ENCODE peak calls at places on chromosomes 13 and 19, in five cellular contexts. One of them, this sample, is unnamed.

GRCh38 chr19:18946918-18947317 is 5.9 kb upstream of the HOMER3 start:
- DNase-seq in activated CD8-positive, alpha-beta memory T cell treated with anti-CD3 and anti-CD28 coated beads for 1 hour: no peak
- DNase-seq in AG09319: no peak
- DNase-seq in NCI-H748 treated with DMSO at 0.1 percent for 48 hours: no peak
- DNase-seq in stimulated activated CD4-positive, alpha-beta T cell treated with anti-CD3 and anti-CD28 coated beads, Interleukin-15, amount 100 ng/mL, for 48 hours: no peak
- DNase-seq in this sample: no peak

GRCh38 chr19:19540707-19541515 is 2.8 kb downstream of the CILP2 start:
- DNase-seq in activated CD8-positive, alpha-beta memory T cell treated with anti-CD3 and anti-CD28 coated beads for 1 hour: peak; percentile 56
- DNase-seq in AG09319: no peak
- DNase-seq in NCI-H748 treated with DMSO at 0.1 percent for 48 hours: no peak
- DNase-seq in stimulated activated CD4-positive, alpha-beta T cell treated with anti-CD3 and anti-CD28 coated beads, Interleukin-15, amount 100 ng/mL, for 48 hours: peak; percentile 85
- DNase-seq in this sample: no peak

GRCh38 chr13:39095500-39095899 is 57.2 kb downstream of the NHLRC3 start:
- DNase-seq in activated CD8-positive, alpha-beta memory T cell treated with anti-CD3 and anti-CD28 coated beads for 1 hour: no peak
- DNase-seq in AG09319: no peak
- DNase-seq in NCI-H748 treated with DMSO at 0.1 percent for 48 hours: no peak
- DNase-seq in stimulated activated CD4-positive, alpha-beta T cell treated with anti-CD3 and anti-CD28 coated beads, Interleukin-15, amount 100 ng/mL, for 48 hours: no peak
- DNase-seq in this sample: no peak

GRCh38 chr19:2149980-2150793 is 1.2 kb downstream of the AP3D1 start:
- DNase-seq in activated CD8-positive, alpha-beta memory T cell treated with anti-CD3 and anti-CD28 coated beads for 1 hour: no peak
- DNase-seq in AG09319: no peak
- DNase-seq in NCI-H748 treated with DMSO at 0.1 percent for 48 hours: no peak
- DNase-seq in stimulated activated CD4-positive, alpha-beta T cell treated with anti-CD3 and anti-CD28 coated beads, Interleukin-15, amount 100 ng/mL, for 48 hours: no peak
- DNase-seq in this sample: no peak

GRCh38 chr19:36213793-36214387 is 575 bp downstream of the ZNF565 start:
- DNase-seq in activated CD8-positive, alpha-beta memory T cell treated with anti-CD3 and anti-CD28 coated beads for 1 hour: no peak
- DNase-seq in AG09319: no peak
- DNase-seq in NCI-H748 treated with DMSO at 0.1 percent for 48 hours: peak; percentile 24
- DNase-seq in stimulated activated CD4-positive, alpha-beta T cell treated with anti-CD3 and anti-CD28 coated beads, Interleukin-15, amount 100 ng/mL, for 48 hours: no peak
- DNase-seq in this sample: no peak

GRCh38 chr19:39156230-39156890 is 30.8 kb downstream of the PAK4 start:
- DNase-seq in activated CD8-positive, alpha-beta memory T cell treated with anti-CD3 and anti-CD28 coated beads for 1 hour: no peak
- DNase-seq in AG09319: no peak
- DNase-seq in NCI-H748 treated with DMSO at 0.1 percent for 48 hours: no peak
- DNase-seq in stimulated activated CD4-positive, alpha-beta T cell treated with anti-CD3 and anti-CD28 coated beads, Interleukin-15, amount 100 ng/mL, for 48 hours: no peak
- DNase-seq in this sample: no peak

GRCh38 chr19:18097217-18097992 is at the start of gene MAST3:
- DNase-seq in activated CD8-positive, alpha-beta memory T cell treated with anti-CD3 and anti-CD28 coated beads for 1 hour: peak; percentile 88
- DNase-seq in AG09319: peak; percentile 43
- DNase-seq in NCI-H748 treated with DMSO at 0.1 percent for 48 hours: peak; percentile 20
- DNase-seq in stimulated activated CD4-positive, alpha-beta T cell treated with anti-CD3 and anti-CD28 coated beads, Interleukin-15, amount 100 ng/mL, for 48 hours: peak; percentile 94
- DNase-seq in this sample: no peak

GRCh38 chr19:18274776-18275356 is 614 bp upstream of the IQCN start:
- DNase-seq in activated CD8-positive, alpha-beta memory T cell treated with anti-CD3 and anti-CD28 coated beads for 1 hour: no peak
- DNase-seq in AG09319: peak; percentile 73
- DNase-seq in NCI-H748 treated with DMSO at 0.1 percent for 48 hours: no peak
- DNase-seq in stimulated activated CD4-positive, alpha-beta T cell treated with anti-CD3 and anti-CD28 coated beads, Interleukin-15, amount 100 ng/mL, for 48 hours: no peak
- DNase-seq in this sample: no peak

GRCh38 chr19:3034845-3035541 is 5.9 kb upstream of the TLE2 start:
- DNase-seq in activated CD8-positive, alpha-beta memory T cell treated with anti-CD3 and anti-CD28 coated beads for 1 hour: no peak
- DNase-seq in AG09319: no peak
- DNase-seq in NCI-H748 treated with DMSO at 0.1 percent for 48 hours: no peak
- DNase-seq in stimulated activated CD4-positive, alpha-beta T cell treated with anti-CD3 and anti-CD28 coated beads, Interleukin-15, amount 100 ng/mL, for 48 hours: peak; percentile 38
- DNase-seq in this sample: no peak

GRCh38 chr13:45833663-45834062 is 17.9 kb downstream of the SIAH3 start:
- DNase-seq in activated CD8-positive, alpha-beta memory T cell treated with anti-CD3 and anti-CD28 coated beads for 1 hour: no peak
- DNase-seq in AG09319: peak; percentile 4
- DNase-seq in NCI-H748 treated with DMSO at 0.1 percent for 48 hours: no peak
- DNase-seq in stimulated activated CD4-positive, alpha-beta T cell treated with anti-CD3 and anti-CD28 coated beads, Interleukin-15, amount 100 ng/mL, for 48 hours: no peak
- DNase-seq in this sample: no peak

GRCh38 chr13:111323950-111324651 is 3.7 kb downstream of the TEX29 start:
- DNase-seq in activated CD8-positive, alpha-beta memory T cell treated with anti-CD3 and anti-CD28 coated beads for 1 hour: no peak
- DNase-seq in AG09319: no peak
- DNase-seq in NCI-H748 treated with DMSO at 0.1 percent for 48 hours: no peak
- DNase-seq in stimulated activated CD4-positive, alpha-beta T cell treated with anti-CD3 and anti-CD28 coated beads, Interleukin-15, amount 100 ng/mL, for 48 hours: no peak
- DNase-seq in this sample: no peak

GRCh38 chr13:26664942-26665341 is 95.6 kb downstream of the GPR12 start:
- DNase-seq in activated CD8-positive, alpha-beta memory T cell treated with anti-CD3 and anti-CD28 coated beads for 1 hour: no peak
- DNase-seq in AG09319: no peak
- DNase-seq in NCI-H748 treated with DMSO at 0.1 percent for 48 hours: no peak
- DNase-seq in stimulated activated CD4-positive, alpha-beta T cell treated with anti-CD3 and anti-CD28 coated beads, Interleukin-15, amount 100 ng/mL, for 48 hours: no peak
- DNase-seq in this sample: no peak

GRCh38 chr13:66425741-66426140 is 804.4 kb downstream of the PCDH9 start:
- DNase-seq in activated CD8-positive, alpha-beta memory T cell treated with anti-CD3 and anti-CD28 coated beads for 1 hour: no peak
- DNase-seq in AG09319: no peak
- DNase-seq in NCI-H748 treated with DMSO at 0.1 percent for 48 hours: no peak
- DNase-seq in stimulated activated CD4-positive, alpha-beta T cell treated with anti-CD3 and anti-CD28 coated beads, Interleukin-15, amount 100 ng/mL, for 48 hours: no peak
- DNase-seq in this sample: no peak

GRCh38 chr19:39430675-39431593 is 4.8 kb downstream of the RPS16 start:
- DNase-seq in activated CD8-positive, alpha-beta memory T cell treated with anti-CD3 and anti-CD28 coated beads for 1 hour: no peak
- DNase-seq in AG09319: no peak
- DNase-seq in NCI-H748 treated with DMSO at 0.1 percent for 48 hours: no peak
- DNase-seq in stimulated activated CD4-positive, alpha-beta T cell treated with anti-CD3 and anti-CD28 coated beads, Interleukin-15, amount 100 ng/mL, for 48 hours: peak; percentile 61
- DNase-seq in this sample: peak; percentile 100

GRCh38 chr13:73000027-73000674 is 58.7 kb upstream of the KLF5 start:
- DNase-seq in activated CD8-positive, alpha-beta memory T cell treated with anti-CD3 and anti-CD28 coated beads for 1 hour: no peak
- DNase-seq in AG09319: no peak
- DNase-seq in NCI-H748 treated with DMSO at 0.1 percent for 48 hours: peak; percentile 67
- DNase-seq in stimulated activated CD4-positive, alpha-beta T cell treated with anti-CD3 and anti-CD28 coated beads, Interleukin-15, amount 100 ng/mL, for 48 hours: no peak
- DNase-seq in this sample: no peak

GRCh38 chr13:75685239-75685697 is 49.1 kb downstream of the LMO7 start:
- DNase-seq in activated CD8-positive, alpha-beta memory T cell treated with anti-CD3 and anti-CD28 coated beads for 1 hour: no peak
- DNase-seq in AG09319: no peak
- DNase-seq in NCI-H748 treated with DMSO at 0.1 percent for 48 hours: peak; percentile 53
- DNase-seq in stimulated activated CD4-positive, alpha-beta T cell treated with anti-CD3 and anti-CD28 coated beads, Interleukin-15, amount 100 ng/mL, for 48 hours: no peak
- DNase-seq in this sample: no peak

GRCh38 chr19:19643158-19644053 is at the start of gene GMIP:
- DNase-seq in activated CD8-positive, alpha-beta memory T cell treated with anti-CD3 and anti-CD28 coated beads for 1 hour: peak; percentile 87
- DNase-seq in AG09319: no peak
- DNase-seq in NCI-H748 treated with DMSO at 0.1 percent for 48 hours: peak; percentile 54
- DNase-seq in stimulated activated CD4-positive, alpha-beta T cell treated with anti-CD3 and anti-CD28 coated beads, Interleukin-15, amount 100 ng/mL, for 48 hours: peak; percentile 85
- DNase-seq in this sample: no peak

GRCh38 chr13:52348983-52349780 is 56.8 kb downstream of the THSD1 start:
- DNase-seq in activated CD8-positive, alpha-beta memory T cell treated with anti-CD3 and anti-CD28 coated beads for 1 hour: no peak
- DNase-seq in AG09319: no peak
- DNase-seq in NCI-H748 treated with DMSO at 0.1 percent for 48 hours: no peak
- DNase-seq in stimulated activated CD4-positive, alpha-beta T cell treated with anti-CD3 and anti-CD28 coated beads, Interleukin-15, amount 100 ng/mL, for 48 hours: peak; percentile 18
- DNase-seq in this sample: no peak

GRCh38 chr13:41780736-41781708 is 179.9 kb downstream of the VWA8 start:
- DNase-seq in activated CD8-positive, alpha-beta memory T cell treated with anti-CD3 and anti-CD28 coated beads for 1 hour: no peak
- DNase-seq in AG09319: peak; percentile 55
- DNase-seq in NCI-H748 treated with DMSO at 0.1 percent for 48 hours: no peak
- DNase-seq in stimulated activated CD4-positive, alpha-beta T cell treated with anti-CD3 and anti-CD28 coated beads, Interleukin-15, amount 100 ng/mL, for 48 hours: no peak
- DNase-seq in this sample: no peak

GRCh38 chr13:69571606-69572323 is 535.9 kb upstream of the ATXN8OS start:
- DNase-seq in activated CD8-positive, alpha-beta memory T cell treated with anti-CD3 and anti-CD28 coated beads for 1 hour: no peak
- DNase-seq in AG09319: no peak
- DNase-seq in NCI-H748 treated with DMSO at 0.1 percent for 48 hours: no peak
- DNase-seq in stimulated activated CD4-positive, alpha-beta T cell treated with anti-CD3 and anti-CD28 coated beads, Interleukin-15, amount 100 ng/mL, for 48 hours: no peak
- DNase-seq in this sample: no peak

GRCh38 chr13:109146912-109147624 is 517.7 kb downstream of the MYO16 start:
- DNase-seq in activated CD8-positive, alpha-beta memory T cell treated with anti-CD3 and anti-CD28 coated beads for 1 hour: no peak
- DNase-seq in AG09319: no peak
- DNase-seq in NCI-H748 treated with DMSO at 0.1 percent for 48 hours: no peak
- DNase-seq in stimulated activated CD4-positive, alpha-beta T cell treated with anti-CD3 and anti-CD28 coated beads, Interleukin-15, amount 100 ng/mL, for 48 hours: no peak
- DNase-seq in this sample: no peak

GRCh38 chr19:7524992-7525739 is 2.7 kb downstream of the MCOLN1 start:
- DNase-seq in activated CD8-positive, alpha-beta memory T cell treated with anti-CD3 and anti-CD28 coated beads for 1 hour: no peak
- DNase-seq in AG09319: no peak
- DNase-seq in NCI-H748 treated with DMSO at 0.1 percent for 48 hours: no peak
- DNase-seq in stimulated activated CD4-positive, alpha-beta T cell treated with anti-CD3 and anti-CD28 coated beads, Interleukin-15, amount 100 ng/mL, for 48 hours: no peak
- DNase-seq in this sample: no peak

GRCh38 chr19:2341987-2342386 is 13.5 kb downstream of the SPPL2B start:
- DNase-seq in activated CD8-positive, alpha-beta memory T cell treated with anti-CD3 and anti-CD28 coated beads for 1 hour: no peak
- DNase-seq in AG09319: no peak
- DNase-seq in NCI-H748 treated with DMSO at 0.1 percent for 48 hours: no peak
- DNase-seq in stimulated activated CD4-positive, alpha-beta T cell treated with anti-CD3 and anti-CD28 coated beads, Interleukin-15, amount 100 ng/mL, for 48 hours: no peak
- DNase-seq in this sample: no peak

GRCh38 chr19:38004100-38004504 is 97.1 kb downstream of the SIPA1L3 start:
- DNase-seq in activated CD8-positive, alpha-beta memory T cell treated with anti-CD3 and anti-CD28 coated beads for 1 hour: no peak
- DNase-seq in AG09319: no peak
- DNase-seq in NCI-H748 treated with DMSO at 0.1 percent for 48 hours: no peak
- DNase-seq in stimulated activated CD4-positive, alpha-beta T cell treated with anti-CD3 and anti-CD28 coated beads, Interleukin-15, amount 100 ng/mL, for 48 hours: no peak
- DNase-seq in this sample: no peak

This sample was measured in glomerular endothelial cell.